ENCODE peak calls at places on chromosomes 6 and 20, in four cellular contexts. One of them, this sample, is unnamed.
A peak's percentile ranks its signal among the peaks of the same experiment; 100 is the strongest.

GRCh38 chr6:82057846-82058554 is 189.5 kb downstream of the IBTK start:
- DNase-seq in HCT116: no peak
- DNase-seq in HepG2: no peak
- DNase-seq in A549: no peak
- DNase-seq in this sample: no peak

GRCh38 chr6:151485616-151486015 is 8.2 kb upstream of the CCDC170 start:
- DNase-seq in A549: no peak
- DNase-seq in HepG2: no peak
- DNase-seq in HCT116: no peak
- DNase-seq in this sample: no peak

GRCh38 chr6:52049252-52050050 is 38.0 kb downstream of the PKHD1 start:
- DNase-seq in A549: peak; percentile 21
- DNase-seq in HCT116: peak; percentile 32
- DNase-seq in HepG2: peak; percentile 33
- DNase-seq in this sample: peak; percentile 77

GRCh38 chr6:50992704-50993625 is 174.3 kb downstream of the TFAP2B start:
- DNase-seq in A549: no peak
- DNase-seq in HCT116: no peak
- DNase-seq in HepG2: no peak
- DNase-seq in this sample: no peak

GRCh38 chr6:73867411-73867810 is 171.4 kb downstream of the CD109 start:
- DNase-seq in A549: no peak
- DNase-seq in HepG2: no peak
- DNase-seq in HCT116: no peak
- DNase-seq in this sample: no peak

GRCh38 chr6:11975353-11975977 is 36.6 kb upstream of the HIVEP1 start:
- DNase-seq in A549: no peak
- DNase-seq in HepG2: no peak
- DNase-seq in HCT116: no peak
- DNase-seq in this sample: no peak

GRCh38 chr6:50270427-50270826 is 220.7 kb upstream of the DEFB112 start:
- DNase-seq in HepG2: no peak
- DNase-seq in A549: no peak
- DNase-seq in HCT116: no peak
- DNase-seq in this sample: no peak

GRCh38 chr20:41437836-41438235 is 71.2 kb upstream of the EMILIN3 start:
- DNase-seq in HepG2: no peak
- DNase-seq in HCT116: no peak
- DNase-seq in A549: no peak
- DNase-seq in this sample: no peak

GRCh38 chr6:134758616-134759015 is 191.3 kb downstream of the ALDH8A1 start:
- DNase-seq in A549: no peak
- DNase-seq in HepG2: no peak
- DNase-seq in HCT116: no peak
- DNase-seq in this sample: no peak

GRCh38 chr6:3367630-3368029 is 89.2 kb downstream of the SLC22A23 start:
- DNase-seq in HCT116: no peak
- DNase-seq in A549: no peak
- DNase-seq in HepG2: no peak
- DNase-seq in this sample: no peak

GRCh38 chr6:95364016-95364604 is 213.2 kb upstream of the MANEA start:
- DNase-seq in HepG2: peak; percentile 20
- DNase-seq in A549: peak; percentile 4
- DNase-seq in HCT116: peak; percentile 8
- DNase-seq in this sample: peak; percentile 69

DNA sequence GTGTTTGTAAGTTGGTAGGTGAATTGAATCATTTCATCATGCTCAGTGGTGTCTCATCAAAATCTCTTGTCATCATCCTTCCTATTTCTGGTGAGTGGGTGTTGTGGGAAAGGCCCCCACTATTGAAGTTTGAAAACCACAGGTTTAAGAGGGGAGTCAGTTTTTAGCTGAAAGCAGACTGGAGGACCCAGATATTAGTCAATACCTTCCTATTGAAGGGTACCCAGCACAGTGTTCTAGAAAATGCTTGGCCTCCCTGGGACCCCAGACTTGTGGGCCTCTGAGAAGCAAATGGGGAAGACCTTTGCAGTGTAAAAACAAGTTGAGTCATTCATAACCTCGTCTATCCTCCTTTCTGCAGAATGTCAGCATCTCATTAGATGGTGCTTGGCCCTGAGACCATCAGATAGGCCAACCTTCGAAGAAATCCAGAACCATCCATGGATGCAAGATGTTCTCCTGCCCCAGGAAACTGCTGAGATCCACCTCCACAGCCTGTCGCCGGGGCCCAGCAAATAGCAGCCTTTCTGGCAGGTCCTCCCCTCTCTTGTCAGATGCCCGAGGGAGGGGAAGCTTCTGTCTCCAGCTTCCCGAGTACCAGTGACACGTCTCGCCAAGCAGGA is 3.7 kb downstream of the PIM1 start:
- DNase-seq in HepG2: no peak
- DNase-seq in A549: no peak
- DNase-seq in HCT116: no peak
- DNase-seq in this sample: no peak
- TF ChIP-seq REST in HepG2: no peak
- TF ChIP-seq REST in A549: no peak
- TF ChIP-seq REST in HCT116: no peak
- TF ChIP-seq REST in this sample: no peak

DNA sequence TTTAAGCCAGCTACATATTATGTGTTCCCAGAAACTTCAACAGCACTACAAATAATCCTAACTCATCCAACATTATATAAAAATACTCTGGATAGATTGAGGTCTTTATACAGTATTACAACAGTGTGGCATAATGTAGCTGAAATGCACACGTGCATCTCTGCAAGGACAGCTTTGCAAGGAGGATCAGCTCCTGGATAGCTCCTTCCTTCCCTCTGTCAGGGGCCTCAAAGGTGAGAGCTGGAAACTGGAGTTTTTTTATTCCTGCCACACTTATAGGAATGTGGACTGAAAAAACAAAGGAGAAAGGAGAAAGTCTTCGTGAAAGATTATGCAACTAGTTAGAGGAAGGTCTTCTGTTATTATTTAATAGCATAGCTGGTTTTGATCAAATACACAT is 53.1 kb downstream of the PLG start:
- DNase-seq in A549: no peak
- DNase-seq in HCT116: no peak
- DNase-seq in HepG2: no peak
- DNase-seq in this sample: peak; percentile 30
- TF ChIP-seq REST in A549: no peak
- TF ChIP-seq REST in HCT116: peak; percentile 27
- TF ChIP-seq REST in HepG2: no peak
- TF ChIP-seq REST in this sample: peak; percentile 65

GRCh38 chr6:119076966-119077642 is 1.4 kb downstream of the FAM184A start:
- DNase-seq in HepG2: no peak
- DNase-seq in HCT116: no peak
- DNase-seq in A549: no peak
- DNase-seq in this sample: no peak

GRCh38 chr6:119079288-119079809 is 885 bp upstream of the FAM184A start:
- DNase-seq in HCT116: no peak
- DNase-seq in HepG2: no peak
- DNase-seq in A549: no peak
- DNase-seq in this sample: no peak

GRCh38 chr6:119078449-119079287 is at the start of gene FAM184A:
- DNase-seq in HCT116: peak; percentile 16
- DNase-seq in HepG2: peak; percentile 55
- DNase-seq in A549: peak; percentile 33
- DNase-seq in this sample: peak; percentile 80

GRCh38 chr6:119076173-119076965 is 2.1 kb downstream of the FAM184A start:
- DNase-seq in A549: no peak
- DNase-seq in HepG2: no peak
- DNase-seq in HCT116: no peak
- DNase-seq in this sample: no peak

GRCh38 chr6:119077643-119078448 is 618 bp downstream of the FAM184A start:
- DNase-seq in A549: no peak
- DNase-seq in HCT116: no peak
- DNase-seq in HepG2: peak; percentile 32
- DNase-seq in this sample: peak; percentile 82
- TF ChIP-seq REST in A549: no peak
- TF ChIP-seq REST in HCT116: no peak
- TF ChIP-seq REST in HepG2: no peak
- TF ChIP-seq REST in this sample: no peak

DNA sequence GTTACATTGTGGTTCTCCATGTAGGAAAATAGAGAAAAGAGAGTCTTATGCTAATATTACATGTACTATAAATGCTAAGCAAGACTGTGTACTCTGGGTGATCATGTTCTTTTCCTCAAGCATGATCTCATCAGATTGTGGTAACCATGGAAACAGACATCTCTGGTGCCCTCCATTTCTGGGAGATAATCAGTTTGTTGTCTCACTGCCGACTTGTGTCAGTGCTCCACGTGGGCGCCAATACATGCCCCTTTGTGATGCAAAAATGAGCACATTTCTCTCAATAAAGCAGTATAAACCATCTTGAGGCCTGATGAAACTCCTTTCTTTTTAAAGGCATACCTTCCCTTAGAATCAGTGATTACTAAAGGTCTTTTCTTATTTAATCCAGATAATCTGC is 6.0 kb upstream of the TMEM30A start:
- DNase-seq in A549: no peak
- DNase-seq in HCT116: no peak
- DNase-seq in HepG2: no peak
- DNase-seq in this sample: peak; percentile 60
- TF ChIP-seq REST in A549: no peak
- TF ChIP-seq REST in HCT116: no peak
- TF ChIP-seq REST in HepG2: no peak
- TF ChIP-seq REST in this sample: no peak

GRCh38 chr6:31734247-31734702 is 2.1 kb downstream of the CLIC1 start:
- DNase-seq in HCT116: no peak
- DNase-seq in A549: no peak
- DNase-seq in HepG2: no peak
- DNase-seq in this sample: no peak

GRCh38 chr6:31734703-31735500 is 1.4 kb downstream of the CLIC1 start:
- DNase-seq in HepG2: peak; percentile 65
- DNase-seq in A549: peak; percentile 59
- DNase-seq in HCT116: no peak
- DNase-seq in this sample: peak; percentile 85

GRCh38 chr6:31736768-31737314 is 511 bp upstream of the CLIC1 start:
- DNase-seq in HepG2: peak; percentile 33
- DNase-seq in A549: no peak
- DNase-seq in HCT116: no peak
- DNase-seq in this sample: no peak

GRCh38 chr6:31737315-31738047 is 1.2 kb upstream of the CLIC1 start:
- DNase-seq in HCT116: no peak
- DNase-seq in A549: peak; percentile 43
- DNase-seq in HepG2: peak; percentile 99
- DNase-seq in this sample: peak; percentile 56

DNA sequence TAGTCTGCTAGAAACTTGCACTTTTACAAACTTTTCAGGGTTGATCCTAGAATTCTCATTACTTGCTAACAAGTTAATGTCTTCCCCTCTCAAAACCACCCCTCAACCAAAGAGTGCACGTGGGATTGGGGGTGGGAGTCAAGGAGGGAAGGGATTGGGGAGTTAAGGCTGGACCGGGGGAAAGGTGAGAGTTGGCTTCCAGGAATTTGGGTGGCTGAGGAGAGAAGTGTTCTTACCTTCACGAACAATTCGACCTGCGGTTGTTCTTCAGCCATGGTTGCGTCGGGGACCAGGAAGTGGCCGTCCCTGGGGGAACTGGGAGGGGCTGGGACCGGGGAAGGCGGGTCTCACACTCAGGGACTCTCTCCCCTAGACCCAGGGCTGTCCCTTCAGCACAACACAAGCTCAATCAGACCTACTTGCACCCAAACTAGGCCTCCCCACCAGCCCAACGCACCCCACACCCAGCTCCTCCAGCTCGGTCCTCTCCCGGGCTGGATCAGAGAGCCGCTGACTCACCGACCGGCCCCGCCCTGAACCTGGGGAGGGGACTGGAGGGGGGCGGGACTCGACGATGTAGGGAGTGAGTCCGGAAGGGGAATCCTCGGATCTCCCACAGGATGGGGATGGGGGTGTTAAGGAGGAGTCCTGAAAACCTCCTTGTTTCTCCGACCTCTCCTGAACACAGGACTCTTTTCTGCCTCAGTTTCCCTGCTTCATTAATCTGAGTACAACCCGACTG is at the start of gene CLIC1:
- DNase-seq in A549: peak; percentile 78
- DNase-seq in HCT116: no peak
- DNase-seq in HepG2: peak; percentile 88
- DNase-seq in this sample: peak; percentile 90
- TF ChIP-seq REST in A549: no peak
- TF ChIP-seq REST in HCT116: no peak
- TF ChIP-seq REST in HepG2: no peak
- TF ChIP-seq REST in this sample: no peak

DNA sequence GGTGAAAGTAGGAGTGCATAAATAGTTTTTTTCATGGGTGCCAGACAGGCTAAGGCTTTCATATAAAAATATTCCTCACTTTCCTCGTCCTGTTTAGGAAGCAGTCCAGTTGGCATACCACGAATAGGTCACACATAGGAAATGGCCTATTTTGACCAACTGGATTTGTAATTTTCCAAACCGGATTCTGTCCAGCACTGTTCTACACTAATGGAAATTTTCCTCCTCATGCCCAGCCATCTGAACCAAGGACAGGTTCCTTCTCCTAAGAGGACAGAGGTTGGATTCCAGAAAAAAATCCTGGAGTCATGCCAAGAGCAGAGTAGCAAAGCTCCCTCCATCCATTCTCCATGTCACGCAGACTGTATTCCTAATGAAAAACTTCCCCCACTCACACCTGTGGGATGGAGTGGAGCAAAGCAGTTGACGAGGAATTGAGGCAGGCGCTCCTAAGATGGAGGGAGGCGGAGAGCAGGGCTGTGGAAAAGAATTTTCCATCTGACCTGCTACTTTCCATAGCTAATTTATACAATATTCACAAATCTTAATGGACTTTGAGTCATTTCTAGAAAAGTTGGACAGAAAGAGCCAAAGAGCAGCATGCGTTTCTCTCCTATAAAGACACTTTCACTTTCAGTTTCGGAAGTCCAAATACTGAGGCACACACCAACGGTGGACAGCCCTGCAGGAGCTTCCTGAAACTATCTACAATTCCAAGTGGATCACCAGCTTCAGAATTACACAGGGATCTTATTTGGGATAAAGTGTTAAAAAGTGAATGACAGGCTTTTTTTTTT is 43.3 kb downstream of the PANK2 start:
- DNase-seq in HCT116: no peak
- DNase-seq in A549: no peak
- DNase-seq in HepG2: no peak
- DNase-seq in this sample: no peak
- TF ChIP-seq REST in HCT116: no peak
- TF ChIP-seq REST in A549: no peak
- TF ChIP-seq REST in HepG2: no peak
- TF ChIP-seq REST in this sample: no peak

GRCh38 chr20:47464380-47465101 is 37.1 kb upstream of the NCOA3 start:
- DNase-seq in HCT116: peak; percentile 36
- DNase-seq in A549: peak; percentile 99
- DNase-seq in HepG2: peak; percentile 100
- DNase-seq in this sample: peak; percentile 28
- TF ChIP-seq REST in HCT116: no peak
- TF ChIP-seq REST in A549: no peak
- TF ChIP-seq REST in HepG2: no peak
- TF ChIP-seq REST in this sample: no peak

DNA sequence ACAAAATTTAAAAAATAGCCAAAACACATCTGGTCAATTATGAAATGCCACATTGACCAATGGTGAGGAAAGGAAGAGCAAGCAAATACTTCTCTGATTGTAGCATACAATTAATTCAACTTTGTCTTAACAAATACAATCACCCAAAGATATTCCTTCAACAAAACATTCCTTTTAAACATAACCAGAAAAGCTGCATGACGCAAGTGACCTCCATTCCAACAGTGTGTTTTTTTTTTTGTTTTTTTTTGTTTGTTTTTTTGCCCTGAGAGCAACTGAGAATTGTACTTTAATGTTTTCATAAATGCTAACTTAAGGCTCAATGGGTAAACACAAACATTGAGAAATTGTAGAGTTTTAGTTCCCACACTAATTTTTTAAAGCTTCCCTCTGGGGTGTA is 184.4 kb downstream of the PTPRK start:
- DNase-seq in HepG2: no peak
- DNase-seq in HCT116: no peak
- DNase-seq in A549: no peak
- DNase-seq in this sample: no peak
- TF ChIP-seq REST in HepG2: no peak
- TF ChIP-seq REST in HCT116: no peak
- TF ChIP-seq REST in A549: no peak
- TF ChIP-seq REST in this sample: no peak